ENCODE peak calls at places on chromosomes 6 and 20, in six cellular contexts. L, F, C, D, Z and N are unnamed samples.

GRCh38 chr20:57007171-57007540 is 259.3 kb downstream of the BMP7 start:
- DNase-seq in L (no peak), F (no peak), C (no peak), D (no peak), Z (peak), N (no peak)

GRCh38 chr20:840858-841567 is 7.5 kb downstream of the FAM110A start:
- DNase-seq in L (no peak), F (no peak), C (peak), D (no peak), Z (no peak), N (no peak)

GRCh38 chr6:31383149-31383548 is 20.2 kb upstream of the MICA start:
- DNase-seq in L (no peak), F (no peak), C (no peak), D (no peak), Z (no peak), N (no peak)

GRCh38 chr20:47464380-47465101 is 37.1 kb upstream of the NCOA3 start:
- DNase-seq in L (peak), F (peak), C (peak), D (no peak), Z (no peak), N (peak)

GRCh38 chr6:139887275-139887674 is 512.8 kb upstream of the CITED2 start:
- DNase-seq in L (no peak), F (no peak), C (no peak), D (no peak), Z (no peak), N (no peak)

GRCh38 chr6:39214846-39215639 is 14.2 kb downstream of the KCNK5 start:
- DNase-seq in L (no peak), F (no peak), C (no peak), D (no peak), Z (no peak), N (no peak)

GRCh38 chr20:6162239-6162638 is 39.4 kb upstream of the FERMT1 start:
- DNase-seq in L (no peak), F (no peak), C (no peak), D (no peak), Z (no peak), N (no peak)

GRCh38 chr6:46784535-46784934 is 8.7 kb upstream of the MEP1A start:
- DNase-seq in L (no peak), F (no peak), C (no peak), D (no peak), Z (no peak), N (no peak)

GRCh38 chr6:85703359-85703758 is 60.7 kb upstream of the SYNCRIP start:
- DNase-seq in L (no peak), F (no peak), C (no peak), D (no peak), Z (no peak), N (no peak)

GRCh38 chr6:3706547-3707467 is 44.7 kb downstream of the PXDC1 start:
- DNase-seq in L (no peak), F (no peak), C (no peak), D (no peak), Z (no peak), N (no peak)

GRCh38 chr20:48060841-48061720 is 275.8 kb upstream of the SULF2 start:
- DNase-seq in L (no peak), F (no peak), C (no peak), D (no peak), Z (no peak), N (no peak)

GRCh38 chr20:62569615-62570014 is 72.7 kb upstream of the SLCO4A1 start:
- DNase-seq in L (no peak), F (no peak), C (no peak), D (no peak), Z (no peak), N (no peak)

GRCh38 chr6:167450631-167451030 is 125.7 kb downstream of the TTLL2 start:
- DNase-seq in L (no peak), F (no peak), C (no peak), D (no peak), Z (no peak), N (no peak)

GRCh38 chr20:39825950-39826349 is 863.1 kb downstream of the MAFB start:
- DNase-seq in L (no peak), F (no peak), C (no peak), D (no peak), Z (peak), N (no peak)

GRCh38 chr6:11778648-11779307 is at the start of gene ADTRP:
- DNase-seq in L (no peak), F (no peak), C (no peak), D (peak), Z (no peak), N (no peak)

GRCh38 chr20:63357921-63358905 is 2.9 kb downstream of the CHRNA4 start:
- DNase-seq in L (no peak), F (no peak), C (no peak), D (no peak), Z (no peak), N (no peak)

GRCh38 chr6:107822154-107823046 is 1.7 kb downstream of the SCML4 start:
- DNase-seq in L (no peak), F (no peak), C (no peak), D (no peak), Z (peak), N (no peak)

GRCh38 chr6:30013296-30013922 is 47.7 kb upstream of the POLR1H start:
- DNase-seq in L (no peak), F (peak), C (peak), D (peak), Z (no peak), N (no peak)

GRCh38 chr6:168508903-168509302 is 67.9 kb downstream of the SMOC2 start:
- DNase-seq in L (no peak), F (no peak), C (no peak), D (no peak), Z (no peak), N (no peak)

DNA sequence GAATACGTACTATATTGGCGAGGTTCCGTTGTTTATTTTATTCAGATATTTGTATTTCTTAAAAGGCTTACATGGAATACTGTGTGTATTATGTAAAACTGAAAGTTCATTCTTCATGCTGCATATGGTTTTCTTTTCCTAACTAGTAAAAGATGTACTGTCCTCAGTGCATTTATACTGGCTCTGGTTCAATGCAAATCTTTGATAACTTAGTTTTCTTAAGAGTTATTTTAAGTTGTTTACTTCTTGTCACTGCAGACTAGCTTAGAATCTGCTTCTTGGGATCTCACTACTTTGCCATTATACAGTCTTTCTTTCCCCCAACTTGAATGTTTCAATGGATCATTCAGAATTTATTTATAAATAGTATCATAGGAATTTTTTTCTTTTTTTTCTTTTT is 42.0 kb downstream of the ADGRB3 start:
- DNase-seq in L (no peak), F (no peak), C (no peak), D (no peak), Z (no peak), N (no peak)
- TF ChIP-seq SIN3A in L (no peak), F (no peak), C (no peak), D (no peak), Z (no peak), N (no peak)

GRCh38 chr6:44042261-44043035 is 84.8 kb downstream of the MRPL14 start:
- DNase-seq in L (no peak), F (no peak), C (no peak), D (no peak), Z (no peak), N (no peak)

GRCh38 chr6:44039839-44040350 is 87.4 kb downstream of the MRPL14 start:
- DNase-seq in L (no peak), F (no peak), C (no peak), D (no peak), Z (no peak), N (no peak)

GRCh38 chr6:44039191-44039719 is 88.0 kb downstream of the MRPL14 start:
- DNase-seq in L (no peak), F (no peak), C (no peak), D (no peak), Z (no peak), N (no peak)

GRCh38 chr6:44041461-44042260 is 85.6 kb downstream of the MRPL14 start:
- DNase-seq in L (peak), F (no peak), C (no peak), D (peak), Z (no peak), N (no peak)

GRCh38 chr6:44040786-44041185 is 86.5 kb downstream of the MRPL14 start:
- DNase-seq in L (no peak), F (no peak), C (no peak), D (no peak), Z (no peak), N (no peak)
- TF ChIP-seq REST in L (no peak), F (no peak), C (no peak), D (no peak), Z (no peak), N (no peak)

GRCh38 chr6:157022022-157022740 is 245.0 kb downstream of the ARID1B start:
- DNase-seq in L (peak), F (peak), C (peak), D (peak), Z (no peak), N (no peak)
- TF ChIP-seq SIN3A in L (no peak), F (no peak), C (peak), D (no peak), Z (no peak), N (no peak)

GRCh38 chr6:127030841-127031240 is 87.6 kb upstream of the RSPO3 start:
- DNase-seq in L (no peak), F (no peak), C (no peak), D (no peak), Z (no peak), N (no peak)

GRCh38 chr6:127026247-127026646 is 92.2 kb upstream of the RSPO3 start:
- DNase-seq in L (peak), F (no peak), C (no peak), D (no peak), Z (no peak), N (no peak)

GRCh38 chr6:127032971-127033370 is 85.5 kb upstream of the RSPO3 start:
- DNase-seq in L (no peak), F (no peak), C (no peak), D (no peak), Z (no peak), N (no peak)

GRCh38 chr6:127030111-127030510 is 88.4 kb upstream of the RSPO3 start:
- DNase-seq in L (no peak), F (no peak), C (no peak), D (no peak), Z (no peak), N (no peak)

GRCh38 chr6:127031511-127031910 is 87.0 kb upstream of the RSPO3 start:
- DNase-seq in L (no peak), F (no peak), C (no peak), D (no peak), Z (no peak), N (no peak)
- TF ChIP-seq REST in L (no peak), F (no peak), C (no peak), D (no peak), Z (no peak), N (no peak)

GRCh38 chr6:142934599-142934998 is 10.4 kb downstream of the HIVEP2 start:
- DNase-seq in L (no peak), F (no peak), C (no peak), D (no peak), Z (no peak), N (no peak)

GRCh38 chr6:142933701-142934100 is 11.3 kb downstream of the HIVEP2 start:
- DNase-seq in L (no peak), F (no peak), C (no peak), D (no peak), Z (no peak), N (no peak)

GRCh38 chr6:142934190-142934589 is 10.8 kb downstream of the HIVEP2 start:
- DNase-seq in L (no peak), F (no peak), C (no peak), D (no peak), Z (no peak), N (no peak)

GRCh38 chr6:142938510-142938909 is 6.5 kb downstream of the HIVEP2 start:
- DNase-seq in L (no peak), F (no peak), C (no peak), D (no peak), Z (no peak), N (no peak)

GRCh38 chr6:142935553-142936517 is 9.1 kb downstream of the HIVEP2 start:
- DNase-seq in L (no peak), F (no peak), C (no peak), D (no peak), Z (no peak), N (no peak)
- TF ChIP-seq SIN3A in L (no peak), F (no peak), C (no peak), D (no peak), Z (no peak), N (no peak)

GRCh38 chr6:72260489-72260888 is 361.4 kb upstream of the KCNQ5 start:
- DNase-seq in L (no peak), F (no peak), C (no peak), D (no peak), Z (no peak), N (no peak)
- TF ChIP-seq REST in L (no peak), F (no peak), C (no peak), D (no peak), Z (no peak), N (no peak)